ENCODE peak calls at places on chromosomes 3 and 15, in nine cellular contexts. G is A549; V is astrocyte of the spinal cord; R is left ventricle myocardium inferior; I is adrenal gland; O is right cardiac atrium; X is aorta; K is GM12865; N is CD8-positive, alpha-beta memory T cell. D is an unnamed sample.

GRCh38 chr15:89326316-89326715 is 8.3 kb downstream of the POLG start:
- DNase-seq in G (no peak), V (no peak), R (no peak), I (no peak), O (no peak), X (no peak), K (no peak), N (no peak), D (no peak)

GRCh38 chr3:64023861-64024223 is 548 bp upstream of the PSMD6 start:
- DNase-seq in G (peak), V (no peak), R (no peak), I (no peak), O (no peak), X (no peak), K (no peak), N (no peak), D (no peak)

GRCh38 chr3:9185046-9185445 is 64.4 kb downstream of the SRGAP3 start:
- DNase-seq in G (no peak), V (no peak), R (no peak), I (no peak), O (no peak), X (no peak), K (no peak), N (no peak), D (no peak)

GRCh38 chr15:68687136-68687735 is 108.4 kb downstream of the CORO2B start:
- DNase-seq in G (no peak), V (no peak), R (no peak), I (no peak), O (no peak), X (no peak), K (no peak), N (no peak), D (no peak)

GRCh38 chr3:184591789-184592188 is 30.2 kb downstream of the EPHB3 start:
- DNase-seq in G (no peak), V (no peak), R (no peak), I (no peak), O (peak), X (no peak), K (no peak), N (no peak), D (no peak)

GRCh38 chr3:32296251-32297204 is 58.0 kb downstream of the CMTM8 start:
- DNase-seq in G (peak), V (peak), R (peak), I (peak), O (peak), X (peak), K (peak), N (peak), D (peak)

GRCh38 chr3:174488527-174488926 is 370.6 kb upstream of the NAALADL2 start:
- DNase-seq in G (no peak), V (no peak), R (no peak), I (no peak), O (no peak), X (no peak), K (no peak), N (no peak), D (peak)

GRCh38 chr3:185656321-185656840 is 70.3 kb downstream of the SENP2 start:
- DNase-seq in G (no peak), V (peak), R (peak), I (peak), O (peak), X (peak), K (no peak), N (no peak), D (peak)

GRCh38 chr3:77412591-77412990 is 372.7 kb downstream of the ROBO2 start:
- DNase-seq in G (no peak), V (no peak), R (no peak), I (no peak), O (no peak), X (no peak), K (no peak), N (no peak), D (no peak)

GRCh38 chr3:52838561-52839267 is 3.9 kb upstream of the MUSTN1 start:
- DNase-seq in G (no peak), V (no peak), R (no peak), I (no peak), O (peak), X (peak), K (no peak), N (no peak), D (no peak)

GRCh38 chr15:60830479-60830878 is 351.5 kb upstream of the ICE2 start:
- DNase-seq in G (no peak), V (peak), R (no peak), I (no peak), O (no peak), X (no peak), K (no peak), N (no peak), D (peak)

GRCh38 chr3:101253429-101253828 is 66.9 kb downstream of the IMPG2 start:
- DNase-seq in G (no peak), V (no peak), R (no peak), I (no peak), O (no peak), X (no peak), K (no peak), N (no peak), D (no peak)

GRCh38 chr15:29685156-29686078 is 136.9 kb downstream of the TJP1 start:
- DNase-seq in G (no peak), V (peak), R (no peak), I (no peak), O (no peak), X (no peak), K (no peak), N (no peak), D (peak)

GRCh38 chr15:57914350-57915055 is 151.0 kb downstream of the ALDH1A2 start:
- DNase-seq in G (no peak), V (no peak), R (no peak), I (no peak), O (no peak), X (no peak), K (no peak), N (no peak), D (no peak)

GRCh38 chr3:77259701-77260100 is 219.8 kb downstream of the ROBO2 start:
- DNase-seq in G (no peak), V (no peak), R (no peak), I (no peak), O (no peak), X (no peak), K (no peak), N (no peak), D (no peak)

GRCh38 chr3:52153389-52154096 is 680 bp downstream of the POC1A start:
- DNase-seq in G (peak), V (no peak), R (no peak), I (no peak), O (peak), X (peak), K (peak), N (no peak), D (no peak)

GRCh38 chr15:79923068-79923514 is 26.3 kb upstream of the MTHFS start:
- DNase-seq in G (peak), V (peak), R (peak), I (peak), O (peak), X (peak), K (peak), N (peak), D (peak)

GRCh38 chr3:52229656-52230055 is 4.2 kb upstream of the TLR9 start:
- DNase-seq in G (no peak), V (no peak), R (no peak), I (no peak), O (peak), X (peak), K (no peak), N (no peak), D (no peak)

GRCh38 chr15:74913041-74913440 is 6.4 kb upstream of the FAM219B start:
- DNase-seq in G (no peak), V (no peak), R (no peak), I (no peak), O (no peak), X (no peak), K (no peak), N (no peak), D (peak)

GRCh38 chr3:137105277-137105977 is 147.6 kb downstream of the IL20RB start:
- DNase-seq in G (peak), V (peak), R (no peak), I (no peak), O (no peak), X (no peak), K (peak), N (no peak), D (peak)
- H3K4me3 ChIP-seq in G (no peak), V (no peak), R (no peak), I (no peak), O (no peak), X (no peak), K (no peak), N (no peak), D (no peak)

GRCh38 chr15:40831861-40832260 is 3.4 kb upstream of the PPP1R14D start:
- DNase-seq in G (no peak), V (no peak), R (no peak), I (no peak), O (no peak), X (no peak), K (no peak), N (no peak), D (no peak)

GRCh38 chr15:40830884-40831283 is 2.4 kb upstream of the PPP1R14D start:
- DNase-seq in G (no peak), V (no peak), R (no peak), I (no peak), O (no peak), X (no peak), K (no peak), N (no peak), D (no peak)

GRCh38 chr15:40828447-40829036 is at the start of gene PPP1R14D:
- DNase-seq in G (no peak), V (no peak), R (no peak), I (no peak), O (no peak), X (peak), K (no peak), N (no peak), D (no peak)

GRCh38 chr15:40826123-40827075 is 2.1 kb downstream of the PPP1R14D start:
- DNase-seq in G (no peak), V (peak), R (no peak), I (no peak), O (no peak), X (no peak), K (no peak), N (no peak), D (no peak)

GRCh38 chr15:40829155-40829554 is 647 bp upstream of the PPP1R14D start:
- DNase-seq in G (no peak), V (no peak), R (no peak), I (no peak), O (no peak), X (no peak), K (no peak), N (no peak), D (no peak)
- H3K4me3 ChIP-seq in G (no peak), V (no peak), R (no peak), I (no peak), O (no peak), X (no peak), K (no peak), N (no peak), D (no peak)

GRCh38 chr3:114417682-114418081 is 123.9 kb downstream of the TIGIT start:
- DNase-seq in G (no peak), V (no peak), R (no peak), I (no peak), O (no peak), X (no peak), K (no peak), N (no peak), D (no peak)

GRCh38 chr3:114420072-114420471 is 126.2 kb downstream of the TIGIT start:
- DNase-seq in G (no peak), V (no peak), R (no peak), I (no peak), O (no peak), X (no peak), K (no peak), N (no peak), D (no peak)

GRCh38 chr3:114418107-114418506 is 124.3 kb downstream of the TIGIT start:
- DNase-seq in G (no peak), V (no peak), R (no peak), I (no peak), O (no peak), X (no peak), K (peak), N (no peak), D (no peak)

GRCh38 chr3:114417265-114417664 is 123.4 kb downstream of the TIGIT start:
- DNase-seq in G (no peak), V (no peak), R (no peak), I (no peak), O (no peak), X (no peak), K (no peak), N (no peak), D (no peak)

GRCh38 chr3:114418724-114419543 is 125.1 kb downstream of the TIGIT start:
- DNase-seq in G (peak), V (peak), R (no peak), I (no peak), O (no peak), X (no peak), K (peak), N (no peak), D (peak)
- H3K4me3 ChIP-seq in G (no peak), V (no peak), R (peak), I (no peak), O (peak), X (peak), K (no peak), N (no peak), D (no peak)

GRCh38 chr3:56917740-56918568 is 116.2 kb upstream of the ARHGEF3 start:
- DNase-seq in G (no peak), V (no peak), R (no peak), I (no peak), O (no peak), X (no peak), K (peak), N (no peak), D (no peak)
- H3K4me3 ChIP-seq in G (no peak), V (no peak), R (no peak), I (no peak), O (no peak), X (no peak), K (peak), N (peak), D (no peak)

GRCh38 chr15:49472338-49472737 is 49.3 kb downstream of the FGF7 start:
- DNase-seq in G (no peak), V (no peak), R (no peak), I (no peak), O (no peak), X (no peak), K (no peak), N (no peak), D (no peak)

GRCh38 chr15:49471733-49472132 is 48.7 kb downstream of the FGF7 start:
- DNase-seq in G (no peak), V (no peak), R (no peak), I (no peak), O (no peak), X (no peak), K (peak), N (no peak), D (no peak)

GRCh38 chr15:49467782-49468181 is 44.7 kb downstream of the FGF7 start:
- DNase-seq in G (no peak), V (no peak), R (no peak), I (no peak), O (no peak), X (no peak), K (no peak), N (no peak), D (peak)

GRCh38 chr15:49466119-49466518 is 43.1 kb downstream of the FGF7 start:
- DNase-seq in G (no peak), V (no peak), R (no peak), I (no peak), O (no peak), X (no peak), K (no peak), N (no peak), D (no peak)

DNA sequence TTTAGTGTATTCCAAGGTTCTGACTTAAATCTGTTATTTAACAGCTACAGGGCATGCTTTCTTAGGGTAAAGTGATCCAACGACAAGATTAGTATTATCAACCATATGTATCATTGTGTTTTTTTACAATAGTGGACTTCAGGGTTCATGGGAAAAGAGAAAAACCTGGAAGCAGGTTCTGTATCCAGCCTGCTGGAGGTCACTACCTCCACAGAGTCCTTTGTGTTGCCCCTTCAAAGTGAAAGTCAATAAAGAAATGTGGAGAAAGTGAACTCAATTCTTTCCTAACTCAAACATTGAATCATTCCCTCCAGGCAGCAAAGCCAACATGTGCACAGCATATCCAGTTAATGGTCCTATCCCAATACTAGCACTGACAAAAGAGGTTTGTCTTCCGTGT is 45.4 kb downstream of the FGF7 start:
- DNase-seq in G (no peak), V (peak), R (no peak), I (no peak), O (no peak), X (no peak), K (no peak), N (no peak), D (peak)
- H3K4me3 ChIP-seq in G (no peak), V (no peak), R (no peak), I (no peak), O (no peak), X (no peak), K (no peak), N (no peak), D (no peak)

GRCh38 chr3:11568503-11569155 is 75.1 kb downstream of the VGLL4 start:
- DNase-seq in G (peak), V (peak), R (peak), I (peak), O (peak), X (peak), K (no peak), N (no peak), D (peak)
- H3K4me3 ChIP-seq in G (peak), V (peak), R (peak), I (no peak), O (no peak), X (no peak), K (no peak), N (no peak), D (peak)

DNA sequence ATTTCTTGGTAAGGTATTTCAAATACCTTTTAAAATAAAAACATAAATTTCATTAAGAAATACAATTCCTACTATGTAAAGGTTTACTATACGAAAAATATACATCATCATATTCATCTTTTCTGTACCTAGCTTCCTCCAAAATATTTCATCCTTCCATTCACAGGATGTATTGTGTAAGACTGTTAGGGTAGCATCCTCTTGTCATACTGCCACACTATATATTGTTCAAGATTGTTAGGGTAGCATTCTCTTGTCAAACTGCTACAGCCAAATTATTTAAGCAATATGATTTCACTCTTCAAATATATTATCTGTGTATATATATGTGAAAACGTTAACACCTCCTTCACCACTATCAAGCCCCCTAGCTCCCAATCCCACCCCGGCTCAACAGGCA is 3.5 kb downstream of the RPL22L1 start:
- DNase-seq in G (no peak), V (no peak), R (no peak), I (no peak), O (no peak), X (no peak), K (no peak), N (no peak), D (no peak)
- H3K4me3 ChIP-seq in G (no peak), V (no peak), R (no peak), I (no peak), O (no peak), X (no peak), K (no peak), N (no peak), D (no peak)

GRCh38 chr15:50909044-50909342 is 510 bp downstream of the AP4E1 start:
- DNase-seq in G (peak), V (peak), R (no peak), I (no peak), O (no peak), X (no peak), K (no peak), N (no peak), D (peak)

GRCh38 chr15:50907866-50908208 is 646 bp upstream of the AP4E1 start:
- DNase-seq in G (peak), V (peak), R (no peak), I (no peak), O (no peak), X (no peak), K (peak), N (peak), D (peak)

GRCh38 chr15:50906954-50907865 is 1.3 kb upstream of the AP4E1 start:
- DNase-seq in G (peak), V (no peak), R (no peak), I (no peak), O (no peak), X (no peak), K (peak), N (peak), D (no peak)

GRCh38 chr15:50908209-50909043 is at the start of gene AP4E1:
- DNase-seq in G (peak), V (peak), R (peak), I (peak), O (peak), X (peak), K (peak), N (peak), D (peak)

DNA sequence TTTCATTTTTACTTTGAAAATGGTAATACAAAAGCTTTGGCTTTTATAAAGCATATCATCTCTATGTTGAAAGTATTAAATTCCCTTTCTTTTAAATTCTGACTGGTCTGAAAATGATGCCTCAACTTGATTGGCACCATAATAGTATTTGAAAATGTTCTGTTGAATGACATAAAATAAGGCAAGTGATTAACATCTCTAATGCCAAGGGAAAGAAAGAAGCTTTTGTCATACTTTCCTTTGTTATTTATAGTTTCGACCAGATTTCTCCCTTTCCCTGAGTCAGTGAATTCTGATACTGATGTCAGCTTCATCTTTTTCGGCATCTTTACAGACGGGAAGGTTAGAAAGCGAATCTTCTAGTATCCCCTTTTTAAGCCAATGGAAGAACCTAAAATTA is 3.4 kb upstream of the AP4E1 start:
- DNase-seq in G (no peak), V (no peak), R (no peak), I (no peak), O (no peak), X (no peak), K (no peak), N (no peak), D (no peak)
- H3K4me3 ChIP-seq in G (no peak), V (no peak), R (no peak), I (no peak), O (no peak), X (no peak), K (no peak), N (no peak), D (no peak)

GRCh38 chr3:30007668-30008067 is 598.7 kb upstream of the TGFBR2 start:
- DNase-seq in G (no peak), V (no peak), R (no peak), I (no peak), O (no peak), X (no peak), K (no peak), N (no peak), D (no peak)

GRCh38 chr3:30006111-30006510 is 600.3 kb upstream of the TGFBR2 start:
- DNase-seq in G (no peak), V (no peak), R (no peak), I (no peak), O (no peak), X (no peak), K (no peak), N (no peak), D (no peak)

GRCh38 chr3:30004481-30004880 is 601.9 kb upstream of the TGFBR2 start:
- DNase-seq in G (no peak), V (no peak), R (no peak), I (no peak), O (no peak), X (no peak), K (no peak), N (no peak), D (peak)

GRCh38 chr3:30003741-30004140 is 602.7 kb upstream of the TGFBR2 start:
- DNase-seq in G (no peak), V (no peak), R (no peak), I (no peak), O (no peak), X (no peak), K (no peak), N (no peak), D (no peak)

GRCh38 chr3:30002782-30003181 is 603.6 kb upstream of the TGFBR2 start:
- DNase-seq in G (no peak), V (no peak), R (no peak), I (no peak), O (no peak), X (no peak), K (no peak), N (no peak), D (no peak)
- H3K4me3 ChIP-seq in G (no peak), V (no peak), R (no peak), I (no peak), O (no peak), X (no peak), K (no peak), N (no peak), D (no peak)

DNA sequence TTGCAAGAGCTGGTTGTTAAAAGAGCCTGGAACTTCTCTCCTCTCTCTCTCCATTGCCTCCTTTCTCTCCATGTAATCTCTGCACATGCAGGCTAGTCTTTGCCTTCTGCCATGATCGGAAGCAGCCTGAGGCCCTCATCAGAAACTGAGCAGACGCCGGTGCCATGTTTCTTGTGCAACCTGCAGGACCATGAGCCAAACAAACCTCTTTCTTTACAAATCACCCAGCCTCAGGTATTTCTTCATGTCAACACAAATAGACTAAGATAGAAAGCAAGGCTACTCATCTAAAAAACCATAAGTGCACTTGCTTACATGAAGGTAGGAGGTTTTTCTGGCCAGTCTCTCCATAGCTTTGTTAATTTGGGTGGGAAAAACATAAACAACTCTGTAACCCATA is 8.7 kb downstream of the PDZRN3 start:
- DNase-seq in G (no peak), V (no peak), R (no peak), I (no peak), O (no peak), X (no peak), K (no peak), N (no peak), D (no peak)
- H3K4me3 ChIP-seq in G (no peak), V (no peak), R (peak), I (no peak), O (no peak), X (no peak), K (no peak), N (no peak), D (no peak)

D was measured in cardiac fibroblast.